ENCODE peak calls at places on chromosomes 11 and 22, in seven cellular contexts. F, R, K, V, Y, Z and X are unnamed samples.

GRCh38 chr11:61874460-61874809 is 16.9 kb downstream of the FADS3 start:
- DNase-seq in V (no peak), Z (no peak), R (no peak), K (no peak), F (no peak), Y (no peak), X (peak; percentile 63)

GRCh38 chr11:62427630-62428233 is 8.9 kb downstream of the SCGB1A1 start:
- DNase-seq in K (no peak), Y (no peak), F (no peak), R (no peak), Z (no peak), V (no peak), X (no peak)

GRCh38 chr11:61743486-61744095 is 8.8 kb upstream of the MYRF start:
- DNase-seq in K (no peak), R (no peak), F (no peak), Z (peak; percentile 77), V (no peak), Y (peak; percentile 61), X (no peak)

GRCh38 chr11:113132001-113132400 is 170.8 kb downstream of the NCAM1 start:
- DNase-seq in Y (no peak), V (no peak), K (no peak), R (no peak), Z (no peak), F (no peak), X (no peak)

GRCh38 chr11:35365961-35366360 is 53.4 kb downstream of the SLC1A2 start:
- DNase-seq in Y (no peak), V (no peak), K (no peak), Z (no peak), R (no peak), F (no peak), X (no peak)

GRCh38 chr11:58905716-58906547 is 33.4 kb upstream of the GLYATL1 start:
- DNase-seq in K (no peak), V (peak; percentile 62), Y (peak; percentile 96), Z (peak; percentile 20), F (no peak), R (peak; percentile 50), X (peak; percentile 59)

GRCh38 chr22:28497188-28497587 is 182.5 kb downstream of the TTC28 start:
- DNase-seq in K (no peak), R (no peak), Z (no peak), V (no peak), Y (no peak), F (no peak), X (no peak)

GRCh38 chr11:132300283-132300682 is 929.9 kb downstream of the NTM start:
- DNase-seq in R (no peak), K (no peak), V (no peak), Z (no peak), F (no peak), Y (peak; percentile 58), X (no peak)

GRCh38 chr22:25628494-25628893 is 64.0 kb downstream of the GRK3 start:
- DNase-seq in Y (no peak), V (no peak), R (no peak), Z (no peak), K (no peak), F (no peak), X (no peak)

GRCh38 chr22:23181763-23182288 is 1.5 kb downstream of the BCR start:
- DNase-seq in K (no peak), F (no peak), R (no peak), Y (peak; percentile 40), Z (no peak), V (no peak), X (no peak)

GRCh38 chr22:23184764-23185113 is 4.4 kb downstream of the BCR start:
- DNase-seq in V (no peak), R (no peak), Y (no peak), K (no peak), F (no peak), Z (no peak), X (no peak)

GRCh38 chr22:23182289-23183106 is 2.2 kb downstream of the BCR start:
- DNase-seq in R (no peak), V (no peak), Y (peak; percentile 47), K (no peak), F (no peak), Z (no peak), X (no peak)

GRCh38 chr22:23184100-23184763 is 3.9 kb downstream of the BCR start:
- DNase-seq in Z (peak; percentile 63), F (no peak), V (no peak), R (no peak), Y (no peak), K (no peak), X (no peak)

DNA sequence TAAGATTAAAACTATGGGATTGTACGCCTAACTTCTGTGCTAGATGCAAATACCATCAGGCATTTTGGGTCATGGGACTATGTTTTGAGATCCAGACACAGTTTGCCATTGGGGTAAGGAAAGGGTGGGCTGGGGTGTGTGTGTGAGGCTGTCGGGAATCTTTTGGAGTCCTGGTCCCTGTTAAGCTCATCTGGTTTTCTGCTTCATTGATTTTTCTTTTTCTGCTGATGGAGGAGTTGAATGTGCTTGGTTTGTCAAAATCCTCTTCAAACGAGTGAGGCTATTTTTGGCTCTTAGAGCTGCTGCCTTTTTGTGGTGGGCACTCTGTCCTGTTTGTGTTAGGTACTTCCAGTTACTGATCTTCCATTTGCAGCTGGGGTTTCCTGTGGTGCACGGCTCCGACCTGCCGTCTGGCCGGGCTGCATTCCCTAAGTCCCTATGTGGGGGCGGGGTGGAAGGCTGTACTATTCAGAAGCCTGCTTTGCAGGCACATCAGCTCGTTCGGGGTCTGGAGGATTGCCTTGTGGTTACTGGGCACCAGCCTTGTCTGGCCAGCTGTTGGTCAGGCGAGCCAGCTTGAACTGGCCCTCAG is 2.9 kb downstream of the BCR start:
- DNase-seq in V (peak; percentile 39), R (peak; percentile 70), Y (peak; percentile 96), K (peak; percentile 47), Z (peak; percentile 59), F (no peak), X (no peak)
- H3K4me1 ChIP-seq in V (peaks cover 29% of the 10 kb centered on the region), R (peaks cover 65% of the 10 kb centered on the region), Y (peaks cover 64% of the 10 kb centered on the region), K (peaks cover 70% of the 10 kb centered on the region), Z (peaks cover 73% of the 10 kb centered on the region), F (peaks cover 5% of the 10 kb centered on the region), X (peaks cover 62% of the 10 kb centered on the region)

GRCh38 chr22:32030508-32031247 is 12.4 kb upstream of the SLC5A1 start:
- DNase-seq in K (no peak), R (no peak), Y (no peak), Z (no peak), V (no peak), F (no peak), X (no peak)

GRCh38 chr22:32037236-32037635 is 5.8 kb upstream of the SLC5A1 start:
- DNase-seq in V (no peak), R (no peak), F (no peak), Z (no peak), Y (no peak), K (no peak), X (no peak)

GRCh38 chr22:32034275-32034674 is 8.8 kb upstream of the SLC5A1 start:
- DNase-seq in Y (no peak), K (no peak), V (no peak), R (no peak), F (no peak), Z (no peak), X (no peak)

GRCh38 chr22:32031466-32031865 is 11.6 kb upstream of the SLC5A1 start:
- DNase-seq in V (no peak), R (no peak), K (no peak), Z (no peak), F (no peak), Y (no peak), X (no peak)
- TF ChIP-seq POLR2AphosphoS5 in V (no peak), R (no peak), K (no peak), Z (no peak), F (no peak), Y (no peak), X (no peak)

GRCh38 chr11:64757549-64758329 is 2.0 kb downstream of the PYGM start:
- DNase-seq in R (no peak), F (peak; percentile 47), V (no peak), Y (no peak), Z (no peak), K (no peak), X (peak; percentile 57)

GRCh38 chr11:64759131-64759721 is 548 bp downstream of the PYGM start:
- DNase-seq in Y (no peak), K (peak; percentile 50), F (peak; percentile 49), R (no peak), Z (peak; percentile 44), V (no peak), X (no peak)

GRCh38 chr11:64759722-64760719 is at the start of gene PYGM:
- DNase-seq in R (no peak), V (peak; percentile 77), Z (peak; percentile 44), Y (peak; percentile 86), F (peak; percentile 51), K (no peak), X (peak; percentile 85)

GRCh38 chr11:64760759-64761417 is 1.1 kb upstream of the PYGM start:
- DNase-seq in R (no peak), Y (no peak), K (no peak), F (peak; percentile 9), V (no peak), Z (no peak), X (no peak)

DNA sequence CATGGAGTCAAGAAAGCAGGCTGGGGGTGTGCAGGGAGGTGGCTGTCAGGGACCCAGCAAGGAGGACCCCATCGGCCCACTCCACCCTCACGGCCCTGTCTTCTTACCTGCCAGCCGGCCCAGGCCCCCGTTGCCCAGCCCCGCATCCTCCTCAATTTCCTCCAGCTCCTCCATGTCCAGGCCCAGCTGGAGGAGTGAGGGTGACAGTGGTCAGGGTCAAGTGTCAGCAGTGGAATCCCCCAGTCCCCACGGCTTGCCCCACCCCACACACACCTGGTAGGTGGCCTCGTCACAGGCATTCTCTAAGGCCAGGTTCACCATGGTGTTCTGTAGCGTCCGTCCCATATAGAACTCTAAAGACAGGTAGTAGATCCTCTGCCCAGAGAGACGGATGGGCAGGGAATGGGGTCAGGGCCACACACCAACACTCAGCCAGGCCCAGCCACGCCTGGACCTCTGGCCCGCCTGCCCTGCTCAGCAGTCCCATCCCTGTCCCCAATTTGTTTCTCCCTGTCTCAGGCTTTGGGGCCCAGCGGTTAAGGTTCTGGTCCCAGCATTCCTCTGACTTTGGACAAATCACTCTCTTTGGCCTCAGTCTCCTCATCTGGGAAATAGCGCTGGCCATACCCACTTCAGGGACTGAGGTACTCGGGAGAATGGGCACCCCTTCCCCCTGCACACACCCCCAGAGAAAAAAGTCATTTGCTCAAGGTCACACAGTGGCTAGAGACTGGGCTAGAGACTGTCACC is 1.3 kb downstream of the PYGM start:
- DNase-seq in V (no peak), Z (no peak), F (peak; percentile 34), K (no peak), R (no peak), Y (no peak), X (no peak)
- H3K4me1 ChIP-seq in V (peaks cover 33% of the 10 kb centered on the region), Z (peaks cover 73% of the 10 kb centered on the region), F (peaks cover 9% of the 10 kb centered on the region), K (peaks cover 35% of the 10 kb centered on the region), R (peaks cover 22% of the 10 kb centered on the region), Y (peaks cover 44% of the 10 kb centered on the region), X (peaks cover 16% of the 10 kb centered on the region)

DNA sequence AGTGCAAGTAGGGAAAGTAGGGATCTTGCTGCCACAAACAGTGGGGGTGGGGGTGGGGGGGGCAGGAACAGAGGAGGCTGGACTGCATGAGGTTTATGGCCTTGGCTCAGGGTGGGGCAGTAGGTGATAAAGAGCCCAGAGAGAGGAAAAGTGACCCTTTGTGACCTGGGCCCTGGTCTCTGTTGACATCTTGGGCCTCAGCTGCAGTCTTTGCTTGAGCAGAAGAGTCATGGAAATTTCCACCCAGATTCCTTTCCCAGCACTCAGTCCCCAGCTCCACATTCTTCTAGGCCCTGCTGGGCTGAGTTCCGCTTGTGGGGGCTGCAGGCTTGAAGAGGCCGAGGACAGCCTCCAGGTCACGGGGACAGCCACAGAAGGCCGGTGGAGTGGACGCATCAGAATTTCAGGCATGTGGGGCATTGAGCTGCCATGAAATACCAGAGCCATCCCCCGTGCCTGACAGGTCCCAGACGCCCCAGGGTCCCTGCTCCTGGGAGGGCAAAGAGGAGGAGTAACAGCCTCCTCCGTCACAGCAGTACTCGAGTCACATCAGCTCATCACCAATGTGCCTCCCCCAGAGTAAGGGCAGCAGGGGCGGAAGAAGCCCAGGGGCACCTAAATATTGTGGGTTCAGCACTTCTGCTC is 9.7 kb upstream of the MALAT1 start:
- DNase-seq in V (no peak), F (no peak), K (peak; percentile 84), Z (no peak), R (no peak), Y (peak; percentile 91), X (no peak)
- TF ChIP-seq POLR2AphosphoS5 in V (peak; percentile 28), F (peak; percentile 24), K (peak; percentile 50), Z (no peak), R (no peak), Y (no peak), X (peak; percentile 55)